ENCODE peak calls at places on chromosome 17, in five cellular contexts. One of them, this sample, is unnamed.

GRCh38 chr17:16243385-16243784 is 26.4 kb downstream of the PIGL start:
- DNase-seq in AG04450: no peak
- DNase-seq in HCT116: no peak
- DNase-seq in transverse colon: no peak
- DNase-seq in H1: no peak
- DNase-seq in this sample: no peak

GRCh38 chr17:31216053-31216751 is 80.8 kb downstream of the OMG start:
- DNase-seq in AG04450: peak; percentile 59
- DNase-seq in H1: no peak
- DNase-seq in HCT116: peak; percentile 19
- DNase-seq in transverse colon: no peak
- DNase-seq in this sample: peak; percentile 16

GRCh38 chr17:39486242-39486641 is 25.0 kb downstream of the CDK12 start:
- DNase-seq in HCT116: no peak
- DNase-seq in transverse colon: no peak
- DNase-seq in AG04450: no peak
- DNase-seq in H1: no peak
- DNase-seq in this sample: no peak

GRCh38 chr17:46910179-46910927 is 12.6 kb upstream of the GOSR2 start:
- DNase-seq in transverse colon: no peak
- DNase-seq in H1: no peak
- DNase-seq in HCT116: no peak
- DNase-seq in AG04450: no peak
- DNase-seq in this sample: no peak

GRCh38 chr17:72297326-72298115 is 176.7 kb downstream of the SOX9 start:
- DNase-seq in AG04450: no peak
- DNase-seq in H1: no peak
- DNase-seq in transverse colon: no peak
- DNase-seq in HCT116: peak; percentile 48
- DNase-seq in this sample: peak; percentile 87

GRCh38 chr17:70205386-70205785 is 36.1 kb downstream of the KCNJ2 start:
- DNase-seq in AG04450: no peak
- DNase-seq in transverse colon: no peak
- DNase-seq in HCT116: no peak
- DNase-seq in H1: no peak
- DNase-seq in this sample: no peak

GRCh38 chr17:28348979-28349378 is 8.3 kb downstream of the POLDIP2 start:
- DNase-seq in transverse colon: no peak
- DNase-seq in H1: no peak
- DNase-seq in AG04450: no peak
- DNase-seq in HCT116: no peak
- DNase-seq in this sample: no peak

GRCh38 chr17:2347805-2348685 is 10.7 kb downstream of the SGSM2 start:
- DNase-seq in H1: peak; percentile 89
- DNase-seq in HCT116: no peak
- DNase-seq in AG04450: peak; percentile 72
- DNase-seq in transverse colon: peak; percentile 54
- DNase-seq in this sample: peak; percentile 67

DNA sequence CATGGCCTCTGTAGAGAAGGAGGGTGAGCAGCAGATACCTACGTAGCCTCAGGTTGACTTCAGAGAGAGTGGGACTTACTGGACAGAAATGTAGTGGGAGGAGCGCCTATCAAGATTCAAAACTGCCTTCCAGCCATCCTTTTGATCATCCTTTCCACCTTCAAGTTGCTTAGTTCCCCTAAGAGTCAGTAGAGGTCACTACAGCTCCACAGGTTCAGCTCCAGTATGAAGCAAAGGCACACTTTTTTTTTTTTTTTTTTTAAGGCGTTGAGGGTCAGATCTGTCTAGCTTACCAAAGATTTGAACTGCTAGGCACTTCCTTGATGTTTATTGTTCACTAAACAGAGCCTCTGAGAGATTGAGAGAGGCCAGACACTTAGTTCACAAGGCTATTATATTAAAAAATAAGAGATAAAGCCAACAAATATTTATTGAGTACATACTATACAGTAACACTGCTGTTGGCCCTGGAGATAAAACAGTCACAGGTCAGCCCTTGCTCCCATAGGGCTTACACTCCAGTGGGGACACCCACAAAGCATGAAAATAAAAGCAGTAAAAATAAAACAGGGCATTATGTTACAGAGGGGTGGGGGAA is 3.1 kb downstream of the RNF227 start:
- DNase-seq in transverse colon: no peak
- DNase-seq in HCT116: peak; percentile 81
- DNase-seq in AG04450: peak; percentile 64
- DNase-seq in H1: no peak
- DNase-seq in this sample: peak; percentile 61
- TF ChIP-seq CTCF in transverse colon: peak; percentile 72
- TF ChIP-seq CTCF in HCT116: peak; percentile 80
- TF ChIP-seq CTCF in AG04450: peak; percentile 84
- TF ChIP-seq CTCF in H1: peak; percentile 80
- TF ChIP-seq CTCF in this sample: peak; percentile 79

GRCh38 chr17:1203111-1203966 is 23.6 kb upstream of the ABR start:
- DNase-seq in AG04450: no peak
- DNase-seq in H1: no peak
- DNase-seq in transverse colon: peak; percentile 61
- DNase-seq in HCT116: no peak
- DNase-seq in this sample: peak; percentile 93
- H3K27ac ChIP-seq in AG04450: no peak overlapping the region
- H3K27ac ChIP-seq in H1: peak overlapping the region; percentile 49
- H3K27ac ChIP-seq in transverse colon: peak overlapping the region; percentile 61
- H3K27ac ChIP-seq in HCT116: peak overlapping the region; percentile 72
- H3K27ac ChIP-seq in this sample: no peak overlapping the region

DNA sequence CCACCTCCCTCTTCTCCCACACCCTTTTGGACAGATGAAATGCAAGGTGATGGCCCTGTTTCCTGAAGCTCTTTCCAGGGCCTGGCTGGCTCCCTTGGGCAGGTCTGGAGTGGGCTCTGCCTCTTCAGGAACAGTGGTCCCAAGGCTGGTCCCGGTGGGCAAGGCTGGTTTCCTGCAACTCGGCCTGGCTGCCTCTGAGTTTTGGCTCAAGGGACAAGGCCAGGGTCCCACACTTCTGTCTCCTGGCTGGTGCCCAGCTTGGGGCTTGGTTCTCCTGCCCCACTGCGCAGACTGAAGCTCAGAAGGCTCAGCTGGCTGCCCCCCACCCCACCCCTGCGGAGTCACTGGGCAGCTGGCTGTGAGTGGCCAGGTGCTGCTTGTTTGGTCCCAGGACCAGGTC is 3.8 kb upstream of the ACTG1 start:
- DNase-seq in transverse colon: peak; percentile 11
- DNase-seq in H1: no peak
- DNase-seq in HCT116: no peak
- DNase-seq in AG04450: no peak
- DNase-seq in this sample: no peak
- TF ChIP-seq CTCF in transverse colon: no peak
- TF ChIP-seq CTCF in H1: no peak
- TF ChIP-seq CTCF in HCT116: no peak
- TF ChIP-seq CTCF in AG04450: no peak
- TF ChIP-seq CTCF in this sample: no peak

GRCh38 chr17:68954146-68954971 is 833 bp downstream of the ABCA8 start:
- DNase-seq in H1: no peak
- DNase-seq in HCT116: no peak
- DNase-seq in AG04450: no peak
- DNase-seq in transverse colon: no peak
- DNase-seq in this sample: no peak
- H3K27ac ChIP-seq in H1: no peak overlapping the region
- H3K27ac ChIP-seq in HCT116: no peak overlapping the region
- H3K27ac ChIP-seq in AG04450: no peak overlapping the region
- H3K27ac ChIP-seq in transverse colon: peak overlapping the region; percentile 30
- H3K27ac ChIP-seq in this sample: no peak overlapping the region

GRCh38 chr17:81037783-81038733 is 3.1 kb downstream of the BAIAP2 start:
- DNase-seq in H1: no peak
- DNase-seq in HCT116: no peak
- DNase-seq in transverse colon: no peak
- DNase-seq in AG04450: no peak
- DNase-seq in this sample: no peak
- TF ChIP-seq CTCF in H1: peak; percentile 31
- TF ChIP-seq CTCF in HCT116: peak; percentile 8
- TF ChIP-seq CTCF in transverse colon: no peak
- TF ChIP-seq CTCF in AG04450: no peak
- TF ChIP-seq CTCF in this sample: peak; percentile 15